ENCODE peak calls at places on chromosomes 4 and X, in ten cellular contexts. W is neural crest cell, H is nephron progenitor cell, L is tibial nerve, Y is Panc1, R is Caco-2, N is fibroblast of the aortic adventitia, Q is GM06990, D is fibroblast of lung, J is GM12865. Z is an unnamed sample.

GRCh38 chr4:7956306-7957112 is 16.8 kb upstream of the AFAP1 start:
- DNase-seq in W (no peak), H (no peak), L (peak; percentile 38), Y (no peak), R (peak; percentile 53), N (peak; percentile 80), Q (no peak), D (peak; percentile 79), J (no peak), Z (no peak)

GRCh38 chr4:186227221-186227620 is at the start of gene KLKB1:
- DNase-seq in W (no peak), H (no peak), L (no peak), Y (no peak), R (no peak), N (no peak), Q (no peak), D (no peak), J (no peak), Z (no peak)

GRCh38 chrX:118174516-118174915 is 57.9 kb upstream of the KLHL13 start:
- DNase-seq in W (no peak), H (no peak), L (no peak), Y (no peak), R (no peak), N (peak; percentile 2), Q (no peak), D (no peak), J (no peak), Z (no peak)

GRCh38 chr4:168139336-168139735 is 47.0 kb downstream of the ANXA10 start:
- DNase-seq in W (no peak), H (no peak), L (no peak), Y (no peak), R (no peak), N (peak; percentile 92), Q (no peak), D (peak; percentile 87), J (no peak), Z (no peak)

GRCh38 chr4:38704755-38705154 is 40.8 kb downstream of the KLF3 start:
- DNase-seq in W (no peak), H (no peak), L (no peak), Y (no peak), R (no peak), N (no peak), Q (no peak), D (no peak), J (no peak), Z (no peak)

GRCh38 chr4:4461850-4462249 is 74.9 kb downstream of the NSG1 start:
- DNase-seq in W (no peak), H (no peak), L (no peak), Y (no peak), R (no peak), N (no peak), Q (no peak), D (no peak), J (no peak), Z (peak; percentile 67)

GRCh38 chrX:2500681-2501151 is at the start of the genes DHRSX and ZBED1:
- DNase-seq in W (peak; percentile 57), H (peak; percentile 86), L (no peak), Y (no peak), R (peak; percentile 58), N (no peak), Q (peak; percentile 72), D (peak; percentile 26), J (peak; percentile 60), Z (peak; percentile 48)

GRCh38 chr4:122894802-122895201 is 27.6 kb downstream of the NUDT6 start:
- DNase-seq in W (no peak), H (no peak), L (no peak), Y (no peak), R (no peak), N (no peak), Q (no peak), D (peak; percentile 39), J (no peak), Z (no peak)

GRCh38 chr4:185309770-185310169 is 86.0 kb downstream of the LRP2BP start:
- DNase-seq in W (no peak), H (no peak), L (no peak), Y (no peak), R (no peak), N (no peak), Q (peak; percentile 59), D (no peak), J (peak; percentile 89), Z (no peak)

GRCh38 chr4:141853091-141853734 is 216.8 kb downstream of the IL15 start:
- DNase-seq in W (no peak), H (no peak), L (no peak), Y (no peak), R (no peak), N (no peak), Q (no peak), D (no peak), J (no peak), Z (no peak)

GRCh38 chrX:134865730-134866129 is 125.1 kb upstream of the SMIM10 start:
- DNase-seq in W (no peak), H (no peak), L (no peak), Y (no peak), R (no peak), N (no peak), Q (no peak), D (no peak), J (no peak), Z (no peak)

GRCh38 chrX:56968980-56969379 is 26.4 kb downstream of the SPIN3 start:
- DNase-seq in W (no peak), H (no peak), L (no peak), Y (no peak), R (no peak), N (no peak), Q (no peak), D (peak; percentile 17), J (no peak), Z (no peak)

GRCh38 chrX:42678133-42678532 is 99.8 kb downstream of the PPP1R2C start:
- DNase-seq in W (no peak), H (no peak), L (no peak), Y (no peak), R (no peak), N (peak; percentile 63), Q (no peak), D (peak; percentile 6), J (no peak), Z (no peak)

GRCh38 chrX:42684062-42684461 is 93.9 kb downstream of the PPP1R2C start:
- DNase-seq in W (no peak), H (no peak), L (no peak), Y (no peak), R (no peak), N (no peak), Q (no peak), D (no peak), J (no peak), Z (no peak)

GRCh38 chrX:42686296-42686695 is 91.7 kb downstream of the PPP1R2C start:
- DNase-seq in W (no peak), H (no peak), L (no peak), Y (no peak), R (no peak), N (no peak), Q (no peak), D (no peak), J (no peak), Z (no peak)

DNA sequence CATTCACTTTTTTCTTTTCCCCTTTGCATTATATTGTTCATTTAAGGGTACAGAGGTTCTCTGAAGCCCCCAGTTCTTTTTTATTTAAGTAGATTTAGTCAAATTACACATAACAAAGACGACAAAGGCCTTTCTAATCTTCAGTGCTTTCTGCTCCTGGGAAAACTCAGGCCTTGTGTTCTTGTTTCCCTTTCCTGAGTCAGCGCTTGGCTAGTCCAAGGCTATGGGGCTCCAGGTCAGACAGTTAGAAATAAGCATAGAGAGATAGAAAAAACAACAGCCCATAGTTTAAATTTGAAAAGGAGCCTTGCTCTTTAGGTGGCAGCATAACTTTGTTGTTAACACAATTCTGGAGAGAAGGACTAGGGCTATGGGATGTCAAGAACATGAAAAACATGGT is 97.3 kb downstream of the PPP1R2C start:
- DNase-seq in W (no peak), H (no peak), L (no peak), Y (no peak), R (no peak), N (peak; percentile 63), Q (no peak), D (peak; percentile 26), J (no peak), Z (no peak)
- TF ChIP-seq CTCF in W (no peak), H (no peak), L (no peak), Y (no peak), R (no peak), N (peak; percentile 10), Q (no peak), D (no peak), J (no peak), Z (no peak)

DNA sequence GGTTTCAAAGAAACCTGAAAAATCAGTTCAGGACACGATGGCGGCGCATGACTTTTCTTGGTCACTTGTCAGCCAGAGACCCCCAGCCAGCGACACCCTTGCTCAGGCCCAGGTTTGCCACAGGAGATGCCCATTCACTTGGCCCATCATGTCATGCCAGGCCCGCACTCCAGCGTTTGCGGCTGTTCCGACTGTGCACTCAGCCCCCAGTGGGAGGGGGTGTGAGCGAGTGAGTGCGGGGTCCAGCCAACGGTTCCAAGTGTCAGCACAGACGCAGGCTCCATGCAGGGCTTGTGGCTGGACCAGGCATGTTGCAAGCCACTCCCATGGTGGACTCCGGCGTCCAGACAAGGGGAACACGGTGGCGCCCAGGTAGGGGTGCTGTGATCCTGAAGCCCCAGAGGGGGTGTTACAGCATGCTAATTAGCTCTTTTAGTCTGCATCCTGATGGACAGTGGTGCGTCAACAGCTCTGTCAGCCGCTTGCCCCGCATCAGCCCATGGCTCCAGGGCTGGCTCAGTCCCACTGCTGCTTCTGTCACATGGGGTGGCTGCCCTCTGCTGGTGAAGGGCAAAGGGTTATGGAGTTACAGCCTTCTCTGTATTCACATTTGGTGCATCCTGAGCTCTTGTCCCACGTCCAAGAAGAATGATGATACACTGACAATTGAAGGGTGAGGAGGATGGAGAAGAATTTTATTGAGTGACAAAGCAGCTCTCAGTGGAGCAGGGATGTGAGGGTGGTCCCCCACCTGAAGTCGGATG is 3.7 kb upstream of the MAEA start:
- DNase-seq in W (no peak), H (no peak), L (no peak), Y (no peak), R (no peak), N (peak; percentile 15), Q (no peak), D (no peak), J (peak; percentile 74), Z (peak; percentile 78)
- TF ChIP-seq CTCF in W (no peak), H (no peak), L (no peak), Y (no peak), R (no peak), N (peak; percentile 35), Q (peak; percentile 34), D (no peak), J (peak; percentile 51), Z (peak; percentile 39)

GRCh38 chr4:148043990-148044645 is 312.2 kb downstream of the ARHGAP10 start:
- DNase-seq in W (no peak), H (no peak), L (no peak), Y (no peak), R (no peak), N (no peak), Q (no peak), D (no peak), J (no peak), Z (no peak)
- TF ChIP-seq CTCF in W (no peak), H (no peak), L (no peak), Y (no peak), R (no peak), N (no peak), Q (no peak), D (no peak), J (no peak), Z (no peak)

DNA sequence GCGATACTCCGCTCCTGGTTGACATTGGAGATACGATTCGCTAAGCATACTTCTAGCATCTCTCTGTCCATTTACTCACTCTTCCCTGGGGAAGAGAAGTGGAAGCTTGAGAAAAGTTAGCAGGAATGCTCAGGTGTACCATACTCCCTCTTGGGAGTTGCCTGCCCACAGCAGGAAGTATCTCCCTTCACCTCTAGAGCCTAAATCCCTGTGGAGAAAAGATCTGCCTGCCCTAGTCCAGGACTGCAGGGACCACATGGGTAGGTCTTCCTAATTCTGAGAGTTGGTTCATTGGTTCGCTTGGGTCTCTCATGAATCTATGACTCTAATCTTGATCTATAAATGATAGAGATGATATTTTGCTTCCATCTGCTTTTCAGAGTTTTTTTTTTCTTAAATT is 26.3 kb upstream of the MAPK10 start:
- DNase-seq in W (no peak), H (no peak), L (no peak), Y (no peak), R (no peak), N (no peak), Q (no peak), D (no peak), J (no peak), Z (no peak)
- TF ChIP-seq CTCF in W (no peak), H (no peak), L (no peak), Y (no peak), R (no peak), N (no peak), Q (no peak), D (no peak), J (no peak), Z (no peak)

Z was measured in activated CD8-positive, alpha-beta T cell treated with anti-CD3 and anti-CD28 coated beads for 36 hours.